ENCODE peak calls at places on chromosomes 6 and 20, in nine cellular contexts. K is mesenchymal stem cell; V is breast epithelium; H is coronary artery; F is SK-N-SH; W is heart left ventricle; A is stomach; G is CD8-positive, alpha-beta T cell; N is left lung. S is an unnamed sample.
A peak's percentile ranks its signal among the peaks of the same experiment; 100 is the strongest.

GRCh38 chr20:32989507-32990283 is 14.5 kb downstream of the SUN5 start:
- DNase-seq in K (no peak), F (no peak), A (no peak), W (no peak), V (no peak), H (no peak), G (no peak), N (no peak), S (no peak)

GRCh38 chr6:5566718-5567117 is 305.4 kb downstream of the FARS2 start:
- DNase-seq in V (no peak), W (no peak), A (no peak), N (no peak), K (no peak), G (no peak), F (no peak), H (no peak), S (no peak)

GRCh38 chr6:21840428-21840827 is 246.9 kb downstream of the SOX4 start:
- DNase-seq in G (no peak), H (no peak), N (no peak), W (no peak), F (no peak), A (no peak), K (peak; percentile 49), V (no peak), S (no peak)

GRCh38 chr20:15654208-15654649 is 919.0 kb downstream of the KIF16B start:
- DNase-seq in A (peak; percentile 45), H (no peak), W (no peak), K (peak; percentile 57), F (peak; percentile 24), N (no peak), G (no peak), V (no peak), S (no peak)

GRCh38 chr6:45574885-45575284 is 197.2 kb upstream of the SUPT3H start:
- DNase-seq in V (no peak), K (no peak), F (no peak), G (no peak), H (no peak), A (no peak), W (no peak), N (no peak), S (no peak)

GRCh38 chr6:51494342-51494741 is 593.1 kb downstream of the PKHD1 start:
- DNase-seq in H (no peak), F (no peak), K (no peak), G (no peak), N (no peak), V (no peak), A (no peak), W (no peak), S (no peak)

GRCh38 chr6:149234051-149234962 is 83.2 kb upstream of the TAB2 start:
- DNase-seq in N (no peak), H (no peak), A (no peak), G (peak; percentile 33), V (no peak), K (peak; percentile 54), F (no peak), W (no peak), S (no peak)

GRCh38 chr20:46174469-46175126 is 56.5 kb downstream of the CD40 start:
- DNase-seq in G (peak; percentile 73), N (peak; percentile 65), W (peak; percentile 58), A (peak; percentile 75), H (no peak), F (peak; percentile 95), K (peak; percentile 57), V (peak; percentile 27), S (peak; percentile 68)

GRCh38 chr6:170260686-170261085 is 30.2 kb downstream of the DLL1 start:
- DNase-seq in K (no peak), F (no peak), H (no peak), W (no peak), G (no peak), V (no peak), N (no peak), A (no peak), S (no peak)

GRCh38 chr20:54694516-54694915 is 219.1 kb downstream of the DOK5 start:
- DNase-seq in H (no peak), V (no peak), K (no peak), W (no peak), N (no peak), F (no peak), G (no peak), A (no peak), S (no peak)

GRCh38 chr6:135073757-135074393 is 19.3 kb upstream of the HBS1L start:
- DNase-seq in H (no peak), K (no peak), G (no peak), W (no peak), F (no peak), A (no peak), V (no peak), N (no peak), S (no peak)

GRCh38 chr20:3716195-3716834 is 3.9 kb upstream of the SIGLEC1 start:
- DNase-seq in K (peak; percentile 62), G (peak; percentile 15), F (peak; percentile 82), W (no peak), V (no peak), N (no peak), A (no peak), H (no peak), S (peak; percentile 9)

GRCh38 chr20:50632236-50632635 is 59.1 kb downstream of the RIPOR3 start:
- DNase-seq in H (no peak), W (no peak), K (no peak), F (no peak), N (no peak), V (no peak), G (no peak), A (no peak), S (no peak)

GRCh38 chr6:40692311-40692710 is 105.1 kb upstream of the LRFN2 start:
- DNase-seq in W (no peak), K (no peak), G (no peak), F (no peak), H (no peak), V (no peak), A (no peak), N (no peak), S (no peak)

GRCh38 chr6:44731485-44732095 is 344.1 kb downstream of the CDC5L start:
- DNase-seq in V (no peak), A (no peak), W (no peak), G (no peak), N (no peak), F (no peak), K (peak; percentile 7), H (peak; percentile 31), S (no peak)

GRCh38 chr20:35617397-35618031 is 1.9 kb downstream of the SPAG4 start:
- DNase-seq in N (peak; percentile 56), F (peak; percentile 81), G (peak; percentile 36), H (peak; percentile 81), W (peak; percentile 41), K (peak; percentile 77), V (peak; percentile 39), A (peak; percentile 55), S (no peak)

GRCh38 chr20:35616465-35617396 is 1.1 kb downstream of the SPAG4 start:
- DNase-seq in G (peak; percentile 53), N (peak; percentile 99), V (peak; percentile 85), F (peak; percentile 83), H (peak; percentile 91), W (peak; percentile 98), K (peak; percentile 100), A (peak; percentile 91), S (peak; percentile 75)

GRCh38 chr20:35619196-35620095 is 3.8 kb downstream of the SPAG4 start:
- DNase-seq in K (peak; percentile 87), H (peak; percentile 86), N (peak; percentile 86), W (peak; percentile 77), A (peak; percentile 82), V (peak; percentile 64), G (peak; percentile 75), F (peak; percentile 90), S (peak; percentile 74)

GRCh38 chr20:35618372-35619131 is 2.9 kb downstream of the SPAG4 start:
- DNase-seq in V (no peak), K (peak; percentile 42), F (peak; percentile 37), N (no peak), A (no peak), W (no peak), H (peak; percentile 76), G (peak; percentile 21), S (no peak)

GRCh38 chr20:35618032-35618371 is 2.4 kb downstream of the SPAG4 start:
- DNase-seq in N (no peak), W (no peak), G (no peak), V (no peak), H (no peak), F (no peak), A (no peak), K (no peak), S (no peak)
- H3K4me3 ChIP-seq in N (no peak overlapping the region), W (peak overlapping the region; percentile 67), G (peak overlapping the region; percentile 52), V (peak overlapping the region; percentile 54), H (peak overlapping the region; percentile 79), F (peak overlapping the region; percentile 83), A (peak overlapping the region; percentile 51), K (peak overlapping the region; percentile 78), S (peak overlapping the region; percentile 59)

DNA sequence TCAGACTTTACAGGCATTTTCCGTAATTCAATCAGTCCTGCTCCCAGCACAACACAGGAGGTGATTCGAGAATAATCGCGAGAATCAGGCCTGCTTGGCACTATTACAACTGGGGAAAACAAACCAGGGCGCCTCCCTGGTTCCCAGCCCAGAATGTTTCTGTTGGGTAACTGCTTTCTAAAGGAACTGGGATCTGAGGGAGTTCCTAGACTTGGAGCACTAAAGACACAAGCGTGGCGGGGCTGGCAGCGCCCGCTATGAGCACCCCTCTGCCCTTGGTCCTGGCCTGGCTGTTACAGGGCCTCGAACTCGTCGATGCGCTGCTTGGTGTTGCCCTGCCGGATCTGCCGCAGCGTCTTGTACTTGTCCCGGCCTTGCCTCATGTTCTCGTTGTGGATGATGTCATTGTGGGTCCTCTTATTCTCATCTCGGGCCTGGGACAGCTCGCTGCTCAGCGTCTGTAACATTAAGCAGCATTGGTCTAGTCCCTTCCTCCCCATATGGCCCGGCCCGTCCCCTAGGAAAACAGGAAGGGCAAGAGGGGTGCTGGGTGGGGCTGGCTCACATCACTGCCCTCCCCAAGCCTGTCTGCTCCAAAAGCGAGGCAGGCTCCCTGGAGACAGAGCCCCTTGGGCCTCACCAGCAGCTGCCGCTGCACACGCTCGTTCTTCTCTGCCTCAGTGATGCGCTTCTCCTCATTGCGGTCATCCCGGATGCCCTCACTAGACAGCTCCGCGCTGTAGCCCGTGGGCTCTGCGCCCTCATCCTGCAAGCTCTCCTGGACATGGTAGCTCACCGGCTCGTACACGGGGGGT is 52.3 kb downstream of the EZR start:
- DNase-seq in V (no peak), K (no peak), H (peak; percentile 46), N (no peak), A (no peak), G (no peak), F (no peak), W (no peak), S (no peak)
- H3K27ac ChIP-seq in V (no peak overlapping the region), K (no peak overlapping the region), H (no peak overlapping the region), N (no peak overlapping the region), A (no peak overlapping the region), G (no peak overlapping the region), F (no peak overlapping the region), W (no peak overlapping the region), S (no peak overlapping the region)

GRCh38 chr6:141265748-141266647 is 866.7 kb upstream of the GJE1 start:
- DNase-seq in G (no peak), A (no peak), F (no peak), W (no peak), V (no peak), N (no peak), K (no peak), H (no peak), S (no peak)
- H3K4me3 ChIP-seq in G (no peak overlapping the region), A (peak overlapping the region; percentile 19), F (no peak overlapping the region), W (peak overlapping the region; percentile 16), V (peak overlapping the region; percentile 21), N (no peak overlapping the region), K (peak overlapping the region; percentile 77), H (peak overlapping the region; percentile 48), S (no peak overlapping the region)

GRCh38 chr6:16985484-16986284 is 116.2 kb upstream of the STMND1 start:
- DNase-seq in A (no peak), G (no peak), N (no peak), W (no peak), K (peak; percentile 87), V (no peak), F (no peak), H (no peak), S (no peak)
- H3K27ac ChIP-seq in A (no peak overlapping the region), G (no peak overlapping the region), N (peak overlapping the region; percentile 47), W (no peak overlapping the region), K (no peak overlapping the region), V (peak overlapping the region; percentile 79), F (peak overlapping the region; percentile 30), H (no peak overlapping the region), S (no peak overlapping the region)

S was measured in CD8-positive, alpha-beta memory T cell.